ENCODE peak calls at places on chromosome 22, in six cellular contexts. M is HFF-Myc; T is endothelial cell of umbilical vein; S is activated CD4-positive, alpha-beta T cell treated with anti-CD3 and anti-CD28 coated beads, Interleukin-2, amount 50 U/mL, for 24 hours; U is NCI-H2029 treated with DMSO at 0.1 percent for 48 hours; N is stimulated activated CD8-positive, alpha-beta memory T cell treated with anti-CD3 and anti-CD28 coated beads, Interleukin-15, amount 100 ng/mL, for 4 hours. G is an unnamed sample.

GRCh38 chr22:43439368-43440102 is 27.7 kb downstream of the MPPED1 start:
- DNase-seq in T (no peak), U (no peak), S (no peak), N (no peak), M (no peak), G (no peak)

GRCh38 chr22:22213231-22213630 is 31.4 kb upstream of the VPREB1 start:
- DNase-seq in N (no peak), M (no peak), S (no peak), U (no peak), T (no peak), G (peak; percentile 28)

GRCh38 chr22:33271390-33272161 is 213.4 kb upstream of the SYN3 start:
- DNase-seq in N (no peak), M (no peak), S (no peak), U (peak; percentile 28), T (no peak), G (peak; percentile 3)

GRCh38 chr22:49203091-49203862 is 624.4 kb downstream of the BRD1 start:
- DNase-seq in N (no peak), M (no peak), U (no peak), S (no peak), T (no peak), G (no peak)

GRCh38 chr22:37894939-37895670 is 11.0 kb upstream of the MICALL1 start:
- DNase-seq in U (no peak), S (no peak), M (no peak), N (no peak), T (no peak), G (no peak)

GRCh38 chr22:29795663-29796062 is 28.5 kb downstream of the UQCR10 start:
- DNase-seq in U (no peak), N (no peak), T (no peak), M (no peak), S (no peak), G (no peak)

GRCh38 chr22:28821452-28821851 is 21.1 kb upstream of the XBP1 start:
- DNase-seq in T (no peak), S (no peak), M (no peak), N (no peak), U (no peak), G (no peak)

GRCh38 chr22:44394246-44395115 is 81.7 kb upstream of the SHISAL1 start:
- DNase-seq in U (no peak), S (no peak), N (no peak), T (no peak), M (no peak), G (no peak)

GRCh38 chr22:23677701-23677995 is 13.2 kb upstream of the RGL4 start:
- DNase-seq in U (no peak), M (no peak), N (no peak), T (no peak), S (no peak), G (peak; percentile 5)

GRCh38 chr22:37267661-37268413 is 14.5 kb upstream of the CYTH4 start:
- DNase-seq in M (no peak), T (no peak), N (no peak), U (no peak), S (no peak), G (no peak)

GRCh38 chr22:30392661-30393321 is 4.0 kb upstream of the SEC14L2 start:
- DNase-seq in S (no peak), U (no peak), N (no peak), T (no peak), M (no peak), G (no peak)

GRCh38 chr22:35726933-35727332 is 9.3 kb downstream of the APOL5 start:
- DNase-seq in S (no peak), T (no peak), U (no peak), M (no peak), N (no peak), G (no peak)

G was measured in LHCN-M2.